ENCODE peak calls at places on chromosome 18, in ten cellular contexts. One of them, this sample, is unnamed.

GRCh38 chr18:11784905-11785304 is 66.3 kb upstream of the CHMP1B start:
- DNase-seq in RWPE2: no peak
- DNase-seq in activated T-helper 9 cell treated with anti-CD3 and anti-CD28 coated beads, Interleukin-2, amount 50 U/mL, for 16 hours: no peak
- DNase-seq in heart left ventricle: no peak
- DNase-seq in islet precursor cell: no peak
- DNase-seq in fibroblast of mammary gland: no peak
- DNase-seq in nephron progenitor cell: no peak
- DNase-seq in mesothelial cell of epicardium: no peak
- DNase-seq in body of pancreas: no peak
- DNase-seq in effector CD4-positive, alpha-beta T cell: no peak
- DNase-seq in this sample: no peak

GRCh38 chr18:60027397-60027796 is 127.6 kb downstream of the PMAIP1 start:
- DNase-seq in RWPE2: no peak
- DNase-seq in activated T-helper 9 cell treated with anti-CD3 and anti-CD28 coated beads, Interleukin-2, amount 50 U/mL, for 16 hours: no peak
- DNase-seq in heart left ventricle: no peak
- DNase-seq in islet precursor cell: no peak
- DNase-seq in fibroblast of mammary gland: no peak
- DNase-seq in nephron progenitor cell: no peak
- DNase-seq in mesothelial cell of epicardium: no peak
- DNase-seq in body of pancreas: no peak
- DNase-seq in effector CD4-positive, alpha-beta T cell: no peak
- DNase-seq in this sample: no peak

GRCh38 chr18:7170292-7170691 is 52.7 kb upstream of the LAMA1 start:
- DNase-seq in RWPE2: no peak
- DNase-seq in activated T-helper 9 cell treated with anti-CD3 and anti-CD28 coated beads, Interleukin-2, amount 50 U/mL, for 16 hours: no peak
- DNase-seq in heart left ventricle: no peak
- DNase-seq in islet precursor cell: no peak
- DNase-seq in fibroblast of mammary gland: no peak
- DNase-seq in nephron progenitor cell: no peak
- DNase-seq in mesothelial cell of epicardium: no peak
- DNase-seq in body of pancreas: no peak
- DNase-seq in effector CD4-positive, alpha-beta T cell: no peak
- DNase-seq in this sample: no peak

GRCh38 chr18:25229080-25229479 is 122.9 kb downstream of the ZNF521 start:
- DNase-seq in RWPE2: no peak
- DNase-seq in activated T-helper 9 cell treated with anti-CD3 and anti-CD28 coated beads, Interleukin-2, amount 50 U/mL, for 16 hours: no peak
- DNase-seq in heart left ventricle: no peak
- DNase-seq in islet precursor cell: no peak
- DNase-seq in fibroblast of mammary gland: peak; percentile 81
- DNase-seq in nephron progenitor cell: no peak
- DNase-seq in mesothelial cell of epicardium: no peak
- DNase-seq in body of pancreas: no peak
- DNase-seq in effector CD4-positive, alpha-beta T cell: no peak
- DNase-seq in this sample: peak; percentile 53

GRCh38 chr18:69845588-69846506 is 101.8 kb downstream of the CD226 start:
- DNase-seq in RWPE2: no peak
- DNase-seq in activated T-helper 9 cell treated with anti-CD3 and anti-CD28 coated beads, Interleukin-2, amount 50 U/mL, for 16 hours: no peak
- DNase-seq in heart left ventricle: no peak
- DNase-seq in islet precursor cell: no peak
- DNase-seq in fibroblast of mammary gland: no peak
- DNase-seq in nephron progenitor cell: no peak
- DNase-seq in mesothelial cell of epicardium: no peak
- DNase-seq in body of pancreas: no peak
- DNase-seq in effector CD4-positive, alpha-beta T cell: no peak
- DNase-seq in this sample: no peak

GRCh38 chr18:23106575-23106974 is 28.7 kb upstream of the CABLES1 start:
- DNase-seq in RWPE2: peak; percentile 83
- DNase-seq in activated T-helper 9 cell treated with anti-CD3 and anti-CD28 coated beads, Interleukin-2, amount 50 U/mL, for 16 hours: no peak
- DNase-seq in heart left ventricle: no peak
- DNase-seq in islet precursor cell: peak; percentile 96
- DNase-seq in fibroblast of mammary gland: peak; percentile 97
- DNase-seq in nephron progenitor cell: peak; percentile 26
- DNase-seq in mesothelial cell of epicardium: no peak
- DNase-seq in body of pancreas: no peak
- DNase-seq in effector CD4-positive, alpha-beta T cell: no peak
- DNase-seq in this sample: peak; percentile 90

GRCh38 chr18:70294471-70295191 is 5.8 kb downstream of the SOCS6 start:
- DNase-seq in RWPE2: no peak
- DNase-seq in activated T-helper 9 cell treated with anti-CD3 and anti-CD28 coated beads, Interleukin-2, amount 50 U/mL, for 16 hours: no peak
- DNase-seq in heart left ventricle: no peak
- DNase-seq in islet precursor cell: no peak
- DNase-seq in fibroblast of mammary gland: no peak
- DNase-seq in nephron progenitor cell: no peak
- DNase-seq in mesothelial cell of epicardium: no peak
- DNase-seq in body of pancreas: no peak
- DNase-seq in effector CD4-positive, alpha-beta T cell: no peak
- DNase-seq in this sample: no peak

GRCh38 chr18:62717850-62718229 is 2.5 kb downstream of the PHLPP1 start:
- DNase-seq in RWPE2: no peak
- DNase-seq in activated T-helper 9 cell treated with anti-CD3 and anti-CD28 coated beads, Interleukin-2, amount 50 U/mL, for 16 hours: no peak
- DNase-seq in heart left ventricle: no peak
- DNase-seq in islet precursor cell: no peak
- DNase-seq in fibroblast of mammary gland: peak; percentile 39
- DNase-seq in nephron progenitor cell: no peak
- DNase-seq in mesothelial cell of epicardium: no peak
- DNase-seq in body of pancreas: no peak
- DNase-seq in effector CD4-positive, alpha-beta T cell: no peak
- DNase-seq in this sample: no peak

GRCh38 chr18:45464619-45465018 is 150.7 kb upstream of the SLC14A2 start:
- DNase-seq in RWPE2: no peak
- DNase-seq in activated T-helper 9 cell treated with anti-CD3 and anti-CD28 coated beads, Interleukin-2, amount 50 U/mL, for 16 hours: no peak
- DNase-seq in heart left ventricle: no peak
- DNase-seq in islet precursor cell: no peak
- DNase-seq in fibroblast of mammary gland: no peak
- DNase-seq in nephron progenitor cell: no peak
- DNase-seq in mesothelial cell of epicardium: no peak
- DNase-seq in body of pancreas: no peak
- DNase-seq in effector CD4-positive, alpha-beta T cell: no peak
- DNase-seq in this sample: no peak

GRCh38 chr18:72648079-72648478 is 103.9 kb upstream of the CBLN2 start:
- DNase-seq in RWPE2: no peak
- DNase-seq in activated T-helper 9 cell treated with anti-CD3 and anti-CD28 coated beads, Interleukin-2, amount 50 U/mL, for 16 hours: no peak
- DNase-seq in heart left ventricle: no peak
- DNase-seq in islet precursor cell: no peak
- DNase-seq in fibroblast of mammary gland: no peak
- DNase-seq in nephron progenitor cell: no peak
- DNase-seq in mesothelial cell of epicardium: no peak
- DNase-seq in body of pancreas: no peak
- DNase-seq in effector CD4-positive, alpha-beta T cell: no peak
- DNase-seq in this sample: no peak

GRCh38 chr18:58183226-58183625 is 139.2 kb downstream of the NEDD4L start:
- DNase-seq in RWPE2: no peak
- DNase-seq in activated T-helper 9 cell treated with anti-CD3 and anti-CD28 coated beads, Interleukin-2, amount 50 U/mL, for 16 hours: no peak
- DNase-seq in heart left ventricle: no peak
- DNase-seq in islet precursor cell: no peak
- DNase-seq in fibroblast of mammary gland: no peak
- DNase-seq in nephron progenitor cell: no peak
- DNase-seq in mesothelial cell of epicardium: no peak
- DNase-seq in body of pancreas: peak; percentile 38
- DNase-seq in effector CD4-positive, alpha-beta T cell: no peak
- DNase-seq in this sample: no peak

GRCh38 chr18:76274470-76275289 is 220.4 kb downstream of the ZNF516 start:
- DNase-seq in RWPE2: no peak
- DNase-seq in activated T-helper 9 cell treated with anti-CD3 and anti-CD28 coated beads, Interleukin-2, amount 50 U/mL, for 16 hours: no peak
- DNase-seq in heart left ventricle: no peak
- DNase-seq in islet precursor cell: peak; percentile 77
- DNase-seq in fibroblast of mammary gland: no peak
- DNase-seq in nephron progenitor cell: peak; percentile 71
- DNase-seq in mesothelial cell of epicardium: no peak
- DNase-seq in body of pancreas: no peak
- DNase-seq in effector CD4-positive, alpha-beta T cell: no peak
- DNase-seq in this sample: no peak

GRCh38 chr18:44732604-44733003 is 51.9 kb downstream of the SETBP1 start:
- DNase-seq in RWPE2: no peak
- DNase-seq in activated T-helper 9 cell treated with anti-CD3 and anti-CD28 coated beads, Interleukin-2, amount 50 U/mL, for 16 hours: no peak
- DNase-seq in heart left ventricle: no peak
- DNase-seq in islet precursor cell: no peak
- DNase-seq in fibroblast of mammary gland: no peak
- DNase-seq in nephron progenitor cell: no peak
- DNase-seq in mesothelial cell of epicardium: no peak
- DNase-seq in body of pancreas: peak; percentile 53
- DNase-seq in effector CD4-positive, alpha-beta T cell: no peak
- DNase-seq in this sample: no peak

GRCh38 chr18:23964282-23965238 is 50.0 kb upstream of the TTC39C start:
- DNase-seq in RWPE2: no peak
- DNase-seq in activated T-helper 9 cell treated with anti-CD3 and anti-CD28 coated beads, Interleukin-2, amount 50 U/mL, for 16 hours: peak; percentile 40
- DNase-seq in heart left ventricle: no peak
- DNase-seq in islet precursor cell: peak; percentile 20
- DNase-seq in fibroblast of mammary gland: no peak
- DNase-seq in nephron progenitor cell: no peak
- DNase-seq in mesothelial cell of epicardium: no peak
- DNase-seq in body of pancreas: no peak
- DNase-seq in effector CD4-positive, alpha-beta T cell: peak; percentile 27
- DNase-seq in this sample: no peak

GRCh38 chr18:21117385-21118135 is 5.9 kb upstream of the ROCK1 start:
- DNase-seq in RWPE2: no peak
- DNase-seq in activated T-helper 9 cell treated with anti-CD3 and anti-CD28 coated beads, Interleukin-2, amount 50 U/mL, for 16 hours: no peak
- DNase-seq in heart left ventricle: no peak
- DNase-seq in islet precursor cell: no peak
- DNase-seq in fibroblast of mammary gland: peak; percentile 95
- DNase-seq in nephron progenitor cell: no peak
- DNase-seq in mesothelial cell of epicardium: no peak
- DNase-seq in body of pancreas: no peak
- DNase-seq in effector CD4-positive, alpha-beta T cell: no peak
- DNase-seq in this sample: peak; percentile 73

GRCh38 chr18:57627488-57627887 is 5.9 kb upstream of the NARS1 start:
- DNase-seq in RWPE2: no peak
- DNase-seq in activated T-helper 9 cell treated with anti-CD3 and anti-CD28 coated beads, Interleukin-2, amount 50 U/mL, for 16 hours: no peak
- DNase-seq in heart left ventricle: no peak
- DNase-seq in islet precursor cell: peak; percentile 58
- DNase-seq in fibroblast of mammary gland: no peak
- DNase-seq in nephron progenitor cell: no peak
- DNase-seq in mesothelial cell of epicardium: no peak
- DNase-seq in body of pancreas: no peak
- DNase-seq in effector CD4-positive, alpha-beta T cell: no peak
- DNase-seq in this sample: no peak

GRCh38 chr18:702957-703659 is 9.3 kb downstream of the ENOSF1 start:
- DNase-seq in RWPE2: no peak
- DNase-seq in activated T-helper 9 cell treated with anti-CD3 and anti-CD28 coated beads, Interleukin-2, amount 50 U/mL, for 16 hours: no peak
- DNase-seq in heart left ventricle: no peak
- DNase-seq in islet precursor cell: no peak
- DNase-seq in fibroblast of mammary gland: peak; percentile 97
- DNase-seq in nephron progenitor cell: no peak
- DNase-seq in mesothelial cell of epicardium: no peak
- DNase-seq in body of pancreas: no peak
- DNase-seq in effector CD4-positive, alpha-beta T cell: no peak
- DNase-seq in this sample: peak; percentile 71

This sample was measured in BJ.